ENCODE peak calls at places on chromosomes 13 and 19, in nine cellular contexts. V is brain microvascular endothelial cell; B is left ventricle myocardium inferior; E is lung; P is osteocyte; R is upper lobe of left lung; X is choroid plexus epithelial cell; T is nephron progenitor cell; F is CD4-positive, alpha-beta T cell. N is an unnamed sample.

GRCh38 chr13:21079761-21080730 is 18.7 kb upstream of the LATS2 start:
- DNase-seq in R (no peak), F (no peak), E (no peak), X (peak; percentile 89), V (peak; percentile 89), P (peak; percentile 66), T (no peak), B (no peak), N (no peak)

GRCh38 chr19:5329141-5329540 is 11.5 kb downstream of the PTPRS start:
- DNase-seq in P (no peak), B (no peak), T (no peak), R (no peak), X (no peak), V (no peak), E (no peak), F (no peak), N (no peak)

GRCh38 chr13:27172495-27172842 is 858 bp upstream of the USP12 start:
- DNase-seq in V (peak; percentile 58), R (no peak), F (no peak), X (peak; percentile 58), T (no peak), E (no peak), P (no peak), B (no peak), N (no peak)

GRCh38 chr13:24680258-24680920 is at the start of gene ATP12A:
- DNase-seq in R (peak; percentile 41), X (no peak), B (no peak), P (no peak), T (peak; percentile 79), F (peak; percentile 9), E (no peak), V (no peak), N (peak; percentile 70)

GRCh38 chr19:44582581-44583265 is 30.6 kb upstream of the IGSF23 start:
- DNase-seq in X (peak; percentile 46), F (no peak), P (no peak), V (no peak), E (no peak), R (peak; percentile 34), T (peak; percentile 48), B (no peak), N (no peak)

GRCh38 chr13:30607908-30608307 is 9.8 kb upstream of the USPL1 start:
- DNase-seq in P (no peak), V (no peak), X (no peak), F (peak; percentile 35), R (peak; percentile 80), T (no peak), E (peak; percentile 55), B (no peak), N (no peak)

GRCh38 chr19:10260141-10260584 is 8.1 kb downstream of the MRPL4 start:
- DNase-seq in T (no peak), X (no peak), V (no peak), E (peak; percentile 88), B (no peak), F (no peak), R (peak; percentile 94), P (no peak), N (no peak)

GRCh38 chr19:639251-640155 is at the start of gene FGF22:
- DNase-seq in X (peak; percentile 88), F (peak; percentile 98), E (peak; percentile 91), B (peak; percentile 95), V (peak; percentile 80), R (peak; percentile 95), P (peak; percentile 96), T (peak; percentile 98), N (peak; percentile 89)

GRCh38 chr19:17855333-17856152 is 4.2 kb upstream of the RPL18A start:
- DNase-seq in P (peak; percentile 95), V (peak; percentile 51), B (peak; percentile 85), F (peak; percentile 92), T (peak; percentile 97), E (peak; percentile 88), X (peak; percentile 75), R (peak; percentile 89), N (peak; percentile 88)

GRCh38 chr19:18503971-18504885 is 17.6 kb downstream of the ELL start:
- DNase-seq in F (no peak), X (no peak), B (no peak), E (no peak), P (no peak), R (no peak), T (no peak), V (no peak), N (no peak)

GRCh38 chr13:77751513-77752456 is 54.3 kb downstream of the SLAIN1 start:
- DNase-seq in R (peak; percentile 35), E (no peak), X (peak; percentile 71), V (peak; percentile 22), P (no peak), B (no peak), F (peak; percentile 13), T (peak; percentile 23), N (no peak)

DNA sequence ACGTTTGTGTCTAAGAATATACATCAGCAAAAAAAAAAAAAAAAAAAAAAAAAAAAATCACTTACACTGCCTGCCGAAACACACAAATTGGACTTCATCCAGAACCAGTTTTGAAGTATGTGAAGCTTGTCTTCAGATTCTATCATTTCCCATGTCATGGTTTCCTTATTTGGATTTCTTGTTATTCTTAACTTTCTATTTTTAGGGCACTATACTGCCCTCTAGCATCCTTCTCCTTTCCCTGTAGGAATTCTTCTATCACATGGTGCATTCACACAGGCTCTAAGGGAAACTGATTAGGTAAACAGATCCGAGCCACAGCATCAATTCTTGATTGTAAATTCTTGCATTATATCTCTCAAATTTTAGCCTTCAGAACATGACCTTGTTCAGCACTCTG is 1507.5 kb downstream of the OLFM4 start:
- DNase-seq in V (no peak), F (no peak), R (no peak), E (no peak), T (no peak), X (no peak), P (no peak), B (no peak), N (no peak)
- TF ChIP-seq CTCF in V (no peak), F (no peak), R (no peak), E (no peak), T (peak; percentile 21), X (no peak), P (peak; percentile 23), B (peak; percentile 19), N (peak; percentile 45)

GRCh38 chr13:98405107-98405571 is 171.8 kb downstream of the STK24 start:
- DNase-seq in V (no peak), B (no peak), P (no peak), R (no peak), T (peak; percentile 38), E (no peak), X (peak; percentile 22), F (no peak), N (no peak)
- TF ChIP-seq CTCF in V (peak; percentile 15), B (no peak), P (no peak), R (no peak), T (no peak), E (no peak), X (no peak), F (no peak), N (no peak)

GRCh38 chr13:78758549-78758948 is 99.6 kb upstream of the OBI1 start:
- DNase-seq in P (no peak), T (no peak), V (no peak), X (no peak), E (no peak), F (no peak), B (no peak), R (no peak), N (no peak)

GRCh38 chr13:78762825-78763224 is 103.9 kb upstream of the OBI1 start:
- DNase-seq in X (no peak), V (no peak), B (no peak), P (no peak), T (no peak), F (no peak), R (no peak), E (no peak), N (no peak)

GRCh38 chr13:78764665-78765064 is 105.7 kb upstream of the OBI1 start:
- DNase-seq in P (no peak), V (no peak), F (no peak), X (no peak), E (no peak), R (no peak), B (no peak), T (no peak), N (no peak)

GRCh38 chr13:78759704-78760103 is 100.7 kb upstream of the OBI1 start:
- DNase-seq in X (no peak), E (no peak), B (no peak), P (no peak), T (no peak), V (no peak), F (no peak), R (no peak), N (no peak)
- TF ChIP-seq CTCF in X (no peak), E (no peak), B (no peak), P (no peak), T (no peak), V (peak; percentile 1), F (no peak), R (no peak), N (no peak)

GRCh38 chr19:43423779-43424178 is 9.1 kb downstream of the TEX101 start:
- DNase-seq in E (no peak), P (no peak), X (no peak), R (no peak), B (no peak), V (no peak), T (no peak), F (no peak), N (no peak)

GRCh38 chr19:43429395-43429794 is 14.7 kb downstream of the TEX101 start:
- DNase-seq in V (no peak), R (no peak), B (no peak), X (no peak), P (no peak), E (no peak), F (no peak), T (no peak), N (no peak)

GRCh38 chr19:43422000-43422688 is 7.5 kb downstream of the TEX101 start:
- DNase-seq in F (no peak), E (no peak), X (no peak), P (no peak), V (no peak), T (no peak), R (no peak), B (no peak), N (no peak)

GRCh38 chr19:43422689-43423066 is 8.0 kb downstream of the TEX101 start:
- DNase-seq in B (no peak), P (no peak), R (no peak), T (no peak), E (no peak), V (no peak), X (no peak), F (no peak), N (no peak)

DNA sequence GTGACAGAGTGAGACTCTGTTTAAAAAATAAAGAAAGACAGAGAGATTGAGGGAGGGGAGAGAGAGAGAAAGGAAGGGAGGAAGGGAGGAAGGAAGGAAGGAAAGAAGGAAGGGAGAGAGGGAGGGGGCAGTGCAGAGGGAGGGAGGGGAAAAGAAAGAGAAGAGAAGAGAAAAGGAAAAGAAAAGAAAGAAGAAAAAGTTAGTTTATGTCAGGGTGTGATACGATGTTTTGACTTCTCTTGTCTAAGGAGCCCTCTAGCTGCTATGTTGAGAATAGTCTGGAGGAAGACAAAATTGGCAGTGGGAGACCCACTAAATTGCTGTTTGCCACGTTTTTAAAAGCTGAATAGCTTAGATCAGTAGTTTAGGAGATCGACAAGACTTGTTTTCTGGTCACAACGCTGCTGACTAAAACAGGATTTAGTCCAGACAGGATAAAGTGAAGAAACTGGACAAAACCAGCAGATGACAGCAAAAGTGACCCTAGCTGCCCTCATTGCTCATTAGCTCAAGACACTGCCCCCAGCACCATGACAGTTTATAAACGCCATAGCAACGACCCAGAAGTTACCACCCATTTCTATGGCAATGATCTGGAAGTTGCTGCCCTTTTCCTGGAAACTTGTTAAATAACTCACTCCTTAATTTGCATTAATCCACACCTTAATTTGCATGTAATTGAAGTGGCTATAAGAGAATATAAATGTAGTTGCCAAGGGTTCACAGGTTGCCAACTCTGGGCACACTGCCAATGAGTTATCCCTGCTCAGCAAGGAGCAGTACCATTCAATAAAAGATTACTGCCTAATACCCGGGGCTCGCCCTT is 11.1 kb downstream of the TEX101 start:
- DNase-seq in F (no peak), E (no peak), T (no peak), V (no peak), B (no peak), X (peak; percentile 46), P (no peak), R (no peak), N (no peak)
- TF ChIP-seq CTCF in F (peak; percentile 24), E (no peak), T (no peak), V (peak; percentile 55), B (no peak), X (peak; percentile 70), P (peak; percentile 43), R (no peak), N (peak; percentile 50)